ENCODE peak calls at places on chromosomes 11 and 22, in seven cellular contexts. One of them, this sample, is unnamed.

GRCh38 chr11:117766576-117766975 is 30.4 kb downstream of the DSCAML1 start:
- DNase-seq in GM23338: no peak
- DNase-seq in glutamatergic neuron: no peak
- DNase-seq in nephron progenitor cell: no peak
- DNase-seq in CD4-positive, alpha-beta T cell: no peak
- DNase-seq in AG04450: no peak
- DNase-seq in neural progenitor cell: no peak
- DNase-seq in this sample: no peak

GRCh38 chr11:4048340-4048739 is 46.3 kb upstream of the RRM1 start:
- DNase-seq in GM23338: no peak
- DNase-seq in CD4-positive, alpha-beta T cell: no peak
- DNase-seq in nephron progenitor cell: no peak
- DNase-seq in AG04450: no peak
- DNase-seq in neural progenitor cell: no peak
- DNase-seq in glutamatergic neuron: no peak
- DNase-seq in this sample: no peak

GRCh38 chr22:48844096-48844675 is 983.5 kb downstream of the BRD1 start:
- DNase-seq in nephron progenitor cell: no peak
- DNase-seq in neural progenitor cell: no peak
- DNase-seq in CD4-positive, alpha-beta T cell: no peak
- DNase-seq in GM23338: no peak
- DNase-seq in AG04450: no peak
- DNase-seq in glutamatergic neuron: no peak
- DNase-seq in this sample: no peak

GRCh38 chr22:48750282-48750681 is 1077.4 kb downstream of the BRD1 start:
- DNase-seq in neural progenitor cell: no peak
- DNase-seq in nephron progenitor cell: no peak
- DNase-seq in AG04450: no peak
- DNase-seq in glutamatergic neuron: no peak
- DNase-seq in CD4-positive, alpha-beta T cell: no peak
- DNase-seq in GM23338: no peak
- DNase-seq in this sample: no peak

GRCh38 chr11:2870460-2870859 is 15.1 kb downstream of the CDKN1C start:
- DNase-seq in nephron progenitor cell: no peak
- DNase-seq in CD4-positive, alpha-beta T cell: no peak
- DNase-seq in AG04450: no peak
- DNase-seq in GM23338: peak; percentile 37
- DNase-seq in neural progenitor cell: no peak
- DNase-seq in glutamatergic neuron: peak; percentile 33
- DNase-seq in this sample: no peak

GRCh38 chr22:44261861-44262595 is 50.7 kb downstream of the SHISAL1 start:
- DNase-seq in CD4-positive, alpha-beta T cell: no peak
- DNase-seq in glutamatergic neuron: no peak
- DNase-seq in AG04450: no peak
- DNase-seq in GM23338: no peak
- DNase-seq in nephron progenitor cell: no peak
- DNase-seq in neural progenitor cell: no peak
- DNase-seq in this sample: no peak

GRCh38 chr11:130037881-130038601 is 31.7 kb upstream of the APLP2 start:
- DNase-seq in glutamatergic neuron: no peak
- DNase-seq in GM23338: peak; percentile 34
- DNase-seq in neural progenitor cell: peak; percentile 73
- DNase-seq in AG04450: no peak
- DNase-seq in nephron progenitor cell: no peak
- DNase-seq in CD4-positive, alpha-beta T cell: no peak
- DNase-seq in this sample: no peak

GRCh38 chr22:43017525-43018290 is 2.8 kb upstream of the PACSIN2 start:
- DNase-seq in neural progenitor cell: no peak
- DNase-seq in AG04450: no peak
- DNase-seq in glutamatergic neuron: no peak
- DNase-seq in CD4-positive, alpha-beta T cell: no peak
- DNase-seq in nephron progenitor cell: no peak
- DNase-seq in GM23338: no peak
- DNase-seq in this sample: no peak

GRCh38 chr11:102799656-102800339 is 1.8 kb upstream of the MMP1 start:
- DNase-seq in glutamatergic neuron: no peak
- DNase-seq in GM23338: no peak
- DNase-seq in CD4-positive, alpha-beta T cell: no peak
- DNase-seq in neural progenitor cell: no peak
- DNase-seq in AG04450: no peak
- DNase-seq in nephron progenitor cell: no peak
- DNase-seq in this sample: no peak

GRCh38 chr11:34948721-34949120 is 32.3 kb downstream of the PDHX start:
- DNase-seq in CD4-positive, alpha-beta T cell: no peak
- DNase-seq in glutamatergic neuron: no peak
- DNase-seq in GM23338: no peak
- DNase-seq in neural progenitor cell: no peak
- DNase-seq in nephron progenitor cell: no peak
- DNase-seq in AG04450: no peak
- DNase-seq in this sample: no peak

GRCh38 chr11:8728566-8728965 is 46.0 kb downstream of the RPL27A start:
- DNase-seq in AG04450: no peak
- DNase-seq in GM23338: no peak
- DNase-seq in CD4-positive, alpha-beta T cell: no peak
- DNase-seq in neural progenitor cell: no peak
- DNase-seq in glutamatergic neuron: no peak
- DNase-seq in nephron progenitor cell: no peak
- DNase-seq in this sample: no peak

GRCh38 chr22:45218974-45219373 is 21.7 kb downstream of the KIAA0930 start:
- DNase-seq in AG04450: no peak
- DNase-seq in glutamatergic neuron: no peak
- DNase-seq in neural progenitor cell: no peak
- DNase-seq in CD4-positive, alpha-beta T cell: no peak
- DNase-seq in nephron progenitor cell: no peak
- DNase-seq in GM23338: no peak
- DNase-seq in this sample: no peak

GRCh38 chr11:92946707-92947106 is 22.7 kb upstream of the MTNR1B start:
- DNase-seq in CD4-positive, alpha-beta T cell: no peak
- DNase-seq in neural progenitor cell: no peak
- DNase-seq in GM23338: no peak
- DNase-seq in AG04450: no peak
- DNase-seq in nephron progenitor cell: no peak
- DNase-seq in glutamatergic neuron: no peak
- DNase-seq in this sample: no peak

GRCh38 chr11:60841797-60842687 is at the start of gene CCDC86:
- DNase-seq in neural progenitor cell: peak; percentile 96
- DNase-seq in nephron progenitor cell: peak; percentile 99
- DNase-seq in GM23338: peak; percentile 95
- DNase-seq in glutamatergic neuron: peak; percentile 99
- DNase-seq in CD4-positive, alpha-beta T cell: peak; percentile 99
- DNase-seq in AG04450: peak; percentile 91
- DNase-seq in this sample: peak; percentile 97

GRCh38 chr11:69211540-69212120 is 55.9 kb downstream of the SMIM38 start:
- DNase-seq in CD4-positive, alpha-beta T cell: no peak
- DNase-seq in AG04450: no peak
- DNase-seq in nephron progenitor cell: no peak
- DNase-seq in neural progenitor cell: no peak
- DNase-seq in glutamatergic neuron: no peak
- DNase-seq in GM23338: no peak
- DNase-seq in this sample: no peak

GRCh38 chr11:6413791-6414231 is 5.1 kb downstream of the APBB1 start:
- DNase-seq in CD4-positive, alpha-beta T cell: peak; percentile 56
- DNase-seq in nephron progenitor cell: no peak
- DNase-seq in neural progenitor cell: no peak
- DNase-seq in AG04450: no peak
- DNase-seq in glutamatergic neuron: no peak
- DNase-seq in GM23338: no peak
- DNase-seq in this sample: no peak

GRCh38 chr11:126857860-126858808 is 142.4 kb downstream of the KIRREL3 start:
- DNase-seq in glutamatergic neuron: peak; percentile 24
- DNase-seq in AG04450: no peak
- DNase-seq in neural progenitor cell: no peak
- DNase-seq in GM23338: no peak
- DNase-seq in nephron progenitor cell: no peak
- DNase-seq in CD4-positive, alpha-beta T cell: no peak
- DNase-seq in this sample: no peak

GRCh38 chr11:70129051-70129592 is 51.0 kb downstream of the ANO1 start:
- DNase-seq in nephron progenitor cell: no peak
- DNase-seq in AG04450: no peak
- DNase-seq in CD4-positive, alpha-beta T cell: no peak
- DNase-seq in glutamatergic neuron: no peak
- DNase-seq in neural progenitor cell: no peak
- DNase-seq in GM23338: no peak
- DNase-seq in this sample: no peak

DNA sequence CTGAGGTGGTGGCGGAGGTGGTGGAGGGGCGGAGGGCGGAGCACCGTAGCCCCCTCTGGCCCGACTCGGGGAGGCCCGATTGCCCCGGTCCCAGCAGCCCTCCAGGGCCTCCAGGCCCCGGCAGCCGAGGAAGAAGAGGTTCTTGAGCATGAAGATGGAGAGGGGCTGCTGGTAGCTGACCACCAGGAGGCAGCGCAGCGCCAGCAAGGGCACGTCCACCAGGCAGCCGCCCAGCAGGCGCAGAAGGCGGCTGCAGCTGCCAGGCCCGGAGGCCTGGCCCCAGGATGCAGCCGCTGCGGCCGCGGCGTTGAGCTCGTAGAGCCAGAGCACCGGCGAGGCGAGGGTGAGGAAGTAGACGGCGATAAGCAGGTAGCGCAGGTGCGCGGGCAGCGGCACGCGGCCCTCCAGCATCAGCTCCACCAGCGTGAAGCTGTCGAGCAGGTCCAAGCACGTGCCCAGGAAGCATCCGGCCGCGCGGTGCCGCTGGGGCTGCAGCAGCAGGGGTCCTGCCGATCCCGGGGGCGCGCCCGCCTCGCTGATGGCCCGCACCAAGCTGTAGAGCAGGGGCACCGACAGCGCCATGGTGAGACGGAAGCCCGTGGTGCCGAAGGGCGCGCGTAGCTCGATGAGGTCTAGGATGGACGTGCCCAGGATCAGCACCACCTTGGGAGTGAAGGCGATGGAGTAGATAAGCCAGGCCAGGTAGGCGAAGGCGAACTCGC is 1.5 kb downstream of the TMEM121B start:
- DNase-seq in glutamatergic neuron: peak; percentile 81
- DNase-seq in CD4-positive, alpha-beta T cell: no peak
- DNase-seq in neural progenitor cell: peak; percentile 69
- DNase-seq in nephron progenitor cell: peak; percentile 35
- DNase-seq in AG04450: no peak
- DNase-seq in GM23338: peak; percentile 80
- DNase-seq in this sample: peak; percentile 34
- TF ChIP-seq CTCF in glutamatergic neuron: peak; percentile 87
- TF ChIP-seq CTCF in CD4-positive, alpha-beta T cell: no peak
- TF ChIP-seq CTCF in neural progenitor cell: peak; percentile 50
- TF ChIP-seq CTCF in nephron progenitor cell: no peak
- TF ChIP-seq CTCF in AG04450: no peak
- TF ChIP-seq CTCF in GM23338: peak; percentile 60
- TF ChIP-seq CTCF in this sample: peak; percentile 50

GRCh38 chr11:121334973-121335711 is 42.6 kb downstream of the SC5D start:
- DNase-seq in CD4-positive, alpha-beta T cell: no peak
- DNase-seq in GM23338: no peak
- DNase-seq in neural progenitor cell: no peak
- DNase-seq in nephron progenitor cell: no peak
- DNase-seq in glutamatergic neuron: no peak
- DNase-seq in AG04450: no peak
- DNase-seq in this sample: no peak
- TF ChIP-seq CTCF in CD4-positive, alpha-beta T cell: no peak
- TF ChIP-seq CTCF in GM23338: peak; percentile 11
- TF ChIP-seq CTCF in neural progenitor cell: no peak
- TF ChIP-seq CTCF in nephron progenitor cell: no peak
- TF ChIP-seq CTCF in glutamatergic neuron: no peak
- TF ChIP-seq CTCF in AG04450: peak; percentile 16
- TF ChIP-seq CTCF in this sample: no peak

DNA sequence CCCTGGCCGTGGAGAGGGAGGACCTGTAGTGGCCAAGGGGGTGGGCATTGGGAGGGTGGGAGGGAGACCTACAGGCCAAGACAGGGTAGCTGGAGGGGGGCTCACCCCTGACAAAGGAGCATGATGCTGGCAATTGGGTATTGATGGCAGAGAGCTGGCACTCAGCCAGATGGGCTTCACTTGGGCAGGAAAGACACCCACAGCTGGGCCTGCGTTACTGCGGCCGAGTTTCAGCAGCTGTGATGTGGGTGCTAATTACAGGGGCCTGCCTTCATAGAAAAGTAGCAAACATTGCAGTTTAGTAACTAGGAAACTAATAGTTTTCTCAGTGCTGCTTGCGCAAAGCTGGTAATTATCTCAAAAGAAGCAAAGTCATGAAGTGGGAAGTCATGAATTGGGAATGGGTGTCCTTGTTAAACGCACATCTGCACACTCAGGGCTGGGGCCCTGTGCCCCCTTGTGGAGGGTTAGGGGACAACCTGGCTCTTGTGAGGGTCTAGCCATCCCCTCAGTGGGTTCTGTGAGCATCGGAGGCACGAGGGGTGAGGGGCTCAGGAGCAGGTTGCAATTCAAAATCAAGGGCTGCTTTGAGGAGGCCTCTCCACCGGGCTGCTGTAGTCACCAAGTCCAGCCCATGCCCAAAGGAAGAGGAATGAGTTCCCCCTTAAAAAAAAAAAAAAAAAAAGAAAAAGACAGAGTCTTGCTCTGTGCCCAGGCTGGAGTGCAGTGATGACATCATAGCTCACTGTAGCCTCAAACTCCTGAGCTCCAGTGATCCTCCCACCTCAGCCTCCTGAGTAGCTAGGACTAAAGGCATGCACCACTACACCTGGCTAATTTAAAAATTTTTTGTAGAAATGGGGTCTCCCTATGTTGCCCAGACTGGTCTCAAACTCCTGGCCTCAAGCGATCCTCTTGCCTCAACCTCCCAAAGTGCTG is 24.4 kb upstream of the TXNRD2 start:
- DNase-seq in neural progenitor cell: peak; percentile 72
- DNase-seq in GM23338: peak; percentile 76
- DNase-seq in glutamatergic neuron: no peak
- DNase-seq in nephron progenitor cell: peak; percentile 45
- DNase-seq in AG04450: no peak
- DNase-seq in CD4-positive, alpha-beta T cell: no peak
- DNase-seq in this sample: peak; percentile 51
- TF ChIP-seq CTCF in neural progenitor cell: peak; percentile 72
- TF ChIP-seq CTCF in GM23338: peak; percentile 78
- TF ChIP-seq CTCF in glutamatergic neuron: peak; percentile 54
- TF ChIP-seq CTCF in nephron progenitor cell: peak; percentile 49
- TF ChIP-seq CTCF in AG04450: peak; percentile 53
- TF ChIP-seq CTCF in CD4-positive, alpha-beta T cell: no peak
- TF ChIP-seq CTCF in this sample: peak; percentile 59

GRCh38 chr11:107783121-107783520 is 71.3 kb upstream of the SLN start:
- DNase-seq in neural progenitor cell: no peak
- DNase-seq in AG04450: no peak
- DNase-seq in glutamatergic neuron: no peak
- DNase-seq in nephron progenitor cell: no peak
- DNase-seq in GM23338: no peak
- DNase-seq in CD4-positive, alpha-beta T cell: no peak
- DNase-seq in this sample: no peak

GRCh38 chr11:107780136-107780535 is 68.3 kb upstream of the SLN start:
- DNase-seq in nephron progenitor cell: no peak
- DNase-seq in neural progenitor cell: no peak
- DNase-seq in CD4-positive, alpha-beta T cell: no peak
- DNase-seq in AG04450: no peak
- DNase-seq in GM23338: no peak
- DNase-seq in glutamatergic neuron: no peak
- DNase-seq in this sample: no peak

GRCh38 chr11:107778839-107779517 is 67.1 kb upstream of the SLN start:
- DNase-seq in glutamatergic neuron: no peak
- DNase-seq in GM23338: no peak
- DNase-seq in nephron progenitor cell: no peak
- DNase-seq in AG04450: no peak
- DNase-seq in neural progenitor cell: no peak
- DNase-seq in CD4-positive, alpha-beta T cell: no peak
- DNase-seq in this sample: no peak

GRCh38 chr11:107777094-107777493 is 65.2 kb upstream of the SLN start:
- DNase-seq in CD4-positive, alpha-beta T cell: no peak
- DNase-seq in neural progenitor cell: no peak
- DNase-seq in nephron progenitor cell: no peak
- DNase-seq in glutamatergic neuron: no peak
- DNase-seq in AG04450: no peak
- DNase-seq in GM23338: no peak
- DNase-seq in this sample: no peak

GRCh38 chr11:107780775-107781174 is 68.9 kb upstream of the SLN start:
- DNase-seq in glutamatergic neuron: no peak
- DNase-seq in nephron progenitor cell: no peak
- DNase-seq in GM23338: no peak
- DNase-seq in neural progenitor cell: no peak
- DNase-seq in CD4-positive, alpha-beta T cell: no peak
- DNase-seq in AG04450: no peak
- DNase-seq in this sample: no peak
- TF ChIP-seq CTCF in glutamatergic neuron: no peak
- TF ChIP-seq CTCF in nephron progenitor cell: no peak
- TF ChIP-seq CTCF in GM23338: no peak
- TF ChIP-seq CTCF in neural progenitor cell: no peak
- TF ChIP-seq CTCF in CD4-positive, alpha-beta T cell: no peak
- TF ChIP-seq CTCF in AG04450: no peak
- TF ChIP-seq CTCF in this sample: no peak

This sample was measured in neural crest cell.